ENCODE peak calls at places on chromosomes 2 and 18, in ten cellular contexts. C, B, Q, I, N, X, G, E, D and A are unnamed samples.

GRCh38 chr2:14628906-14629305 is 3.6 kb upstream of the LRATD1 start:
- DNase-seq in N (no peak), E (no peak), D (no peak), G (no peak), I (no peak), C (no peak), X (no peak), B (no peak), Q (no peak), A (no peak)

GRCh38 chr18:33804258-33804657 is 226.2 kb downstream of the ASXL3 start:
- DNase-seq in G (no peak), X (peak; percentile 91), B (no peak), N (peak; percentile 78), Q (no peak), C (no peak), D (no peak), I (no peak), E (peak; percentile 34), A (no peak)

GRCh38 chr2:20568501-20569463 is 82.1 kb downstream of the HS1BP3 start:
- DNase-seq in G (no peak), X (no peak), D (peak; percentile 44), C (no peak), B (no peak), E (no peak), N (no peak), I (no peak), Q (no peak), A (peak; percentile 89)

GRCh38 chr2:24762518-24762917 is 30.7 kb downstream of the PTRHD1 start:
- DNase-seq in N (no peak), C (no peak), E (no peak), X (peak; percentile 20), Q (no peak), D (no peak), G (no peak), B (no peak), I (no peak), A (no peak)

GRCh38 chr2:199092419-199092818 is 365.3 kb downstream of the SATB2 start:
- DNase-seq in C (no peak), I (no peak), N (no peak), G (no peak), Q (no peak), X (no peak), D (no peak), E (no peak), B (no peak), A (no peak)

GRCh38 chr2:88053301-88053700 is 2.3 kb downstream of the KRCC1 start:
- DNase-seq in X (no peak), N (peak; percentile 29), E (no peak), C (no peak), D (no peak), B (no peak), G (no peak), I (peak; percentile 52), Q (no peak), A (peak; percentile 75)

GRCh38 chr2:196074631-196075030 is 6.0 kb upstream of the DNAH7 start:
- DNase-seq in N (no peak), I (no peak), G (no peak), D (no peak), B (no peak), E (no peak), C (no peak), Q (no peak), X (no peak), A (no peak)

GRCh38 chr2:237874585-237875161 is 15.2 kb downstream of the RAMP1 start:
- DNase-seq in I (peak; percentile 34), D (no peak), X (no peak), E (no peak), B (no peak), Q (no peak), N (peak; percentile 82), G (no peak), C (no peak), A (peak; percentile 99)

GRCh38 chr2:236538242-236538641 is 31.4 kb upstream of the ACKR3 start:
- DNase-seq in E (no peak), I (no peak), Q (no peak), C (no peak), D (no peak), B (no peak), N (no peak), G (no peak), X (no peak), A (no peak)

GRCh38 chr2:214006601-214007000 is 404.3 kb upstream of the VWC2L start:
- DNase-seq in I (no peak), X (no peak), D (no peak), E (no peak), C (no peak), G (no peak), N (peak; percentile 23), Q (no peak), B (no peak), A (no peak)